ENCODE peak calls at places on chromosomes 13 and 19, in four cellular contexts. Z is activated CD4-positive, alpha-beta T cell treated with anti-CD3 and anti-CD28 coated beads, Interleukin-2, amount 10 ng/mL, durations not matched to agents 7 days and 5 days; H is brain microvascular endothelial cell; G is stimulated activated CD4-positive, alpha-beta T cell treated with anti-CD3 and anti-CD28 coated beads, Interleukin-15, amount 100 ng/mL, for 1 hour. Y is an unnamed sample.

GRCh38 chr13:33787051-33787591 is 30.8 kb upstream of the RFC3 start:
- DNase-seq in Z (peak), H (no peak), G (no peak), Y (peak)

GRCh38 chr19:31154021-31154420 is 195.2 kb downstream of the TSHZ3 start:
- DNase-seq in Z (no peak), H (peak), G (no peak), Y (peak)

GRCh38 chr13:30934381-30934780 is 1.9 kb downstream of the TEX26 start:
- DNase-seq in Z (no peak), H (no peak), G (no peak), Y (peak)

GRCh38 chr13:86445584-86446140 is 646.4 kb upstream of the SLITRK6 start:
- DNase-seq in Z (no peak), H (no peak), G (no peak), Y (no peak)

GRCh38 chr13:83286737-83287136 is 595.5 kb downstream of the SLITRK1 start:
- DNase-seq in Z (no peak), H (no peak), G (no peak), Y (peak)

GRCh38 chr13:99339736-99340392 is 32.7 kb upstream of the GPR183 start:
- DNase-seq in Z (peak), H (no peak), G (no peak), Y (peak)

GRCh38 chr13:110944121-110944967 is 29.5 kb upstream of the ANKRD10 start:
- DNase-seq in Z (peak), H (peak), G (no peak), Y (peak)

GRCh38 chr19:20351244-20351643 is 184.2 kb downstream of the ZNF486 start:
- DNase-seq in Z (no peak), H (no peak), G (no peak), Y (no peak)

GRCh38 chr19:56567274-56568120 is at the start of gene ZNF470:
- DNase-seq in Z (peak), H (peak), G (peak), Y (peak)